ENCODE peak calls at places on chromosomes 2 and 18, in six cellular contexts. One of them, this sample, is unnamed. For H3K36me3, the result is how much of the 10 kb centered on the place peaks cover.

GRCh38 chr2:98771771-98772521 is 41.0 kb upstream of the MGAT4A start:
- DNase-seq in HCT116: no peak
- DNase-seq in gastrocnemius medialis: no peak
- DNase-seq in IMR-90: no peak
- DNase-seq in tibial nerve: no peak
- DNase-seq in uterus: no peak
- DNase-seq in this sample: no peak

GRCh38 chr2:129367118-129367517 is 612.3 kb upstream of the RAB6C start:
- DNase-seq in gastrocnemius medialis: no peak
- DNase-seq in tibial nerve: no peak
- DNase-seq in IMR-90: no peak
- DNase-seq in HCT116: no peak
- DNase-seq in uterus: no peak
- DNase-seq in this sample: no peak

GRCh38 chr2:27431395-27431794 is 3.0 kb downstream of the NRBP1 start:
- DNase-seq in tibial nerve: no peak
- DNase-seq in HCT116: no peak
- DNase-seq in IMR-90: peak
- DNase-seq in gastrocnemius medialis: no peak
- DNase-seq in uterus: no peak
- DNase-seq in this sample: no peak

GRCh38 chr2:236088368-236089057 is 79.7 kb downstream of the GBX2 start:
- DNase-seq in HCT116: no peak
- DNase-seq in tibial nerve: no peak
- DNase-seq in uterus: no peak
- DNase-seq in gastrocnemius medialis: no peak
- DNase-seq in IMR-90: peak
- DNase-seq in this sample: no peak

GRCh38 chr2:148273158-148273691 is 252.3 kb downstream of the MBD5 start:
- DNase-seq in gastrocnemius medialis: no peak
- DNase-seq in tibial nerve: no peak
- DNase-seq in uterus: no peak
- DNase-seq in HCT116: no peak
- DNase-seq in IMR-90: peak
- DNase-seq in this sample: no peak

GRCh38 chr2:217261452-217261851 is 401.6 kb upstream of the TNP1 start:
- DNase-seq in IMR-90: peak
- DNase-seq in gastrocnemius medialis: no peak
- DNase-seq in HCT116: no peak
- DNase-seq in uterus: no peak
- DNase-seq in tibial nerve: no peak
- DNase-seq in this sample: no peak

GRCh38 chr2:38959938-38960608 is 70.4 kb downstream of the ARHGEF33 start:
- DNase-seq in HCT116: no peak
- DNase-seq in tibial nerve: peak
- DNase-seq in gastrocnemius medialis: peak
- DNase-seq in uterus: peak
- DNase-seq in IMR-90: peak
- DNase-seq in this sample: peak

GRCh38 chr18:59957957-59958356 is 58.2 kb downstream of the PMAIP1 start:
- DNase-seq in IMR-90: peak
- DNase-seq in HCT116: peak
- DNase-seq in tibial nerve: peak
- DNase-seq in uterus: no peak
- DNase-seq in gastrocnemius medialis: peak
- DNase-seq in this sample: peak

GRCh38 chr2:186256540-186256939 is 229.5 kb upstream of the ZC3H15 start:
- DNase-seq in gastrocnemius medialis: no peak
- DNase-seq in IMR-90: peak
- DNase-seq in tibial nerve: no peak
- DNase-seq in HCT116: peak
- DNase-seq in uterus: no peak
- DNase-seq in this sample: no peak

GRCh38 chr2:108243566-108243965 is 3.8 kb downstream of the SULT1C3 start:
- DNase-seq in IMR-90: no peak
- DNase-seq in gastrocnemius medialis: no peak
- DNase-seq in tibial nerve: no peak
- DNase-seq in uterus: no peak
- DNase-seq in HCT116: no peak
- DNase-seq in this sample: no peak

GRCh38 chr2:199490049-199490448 is 32.3 kb upstream of the SATB2 start:
- DNase-seq in IMR-90: no peak
- DNase-seq in uterus: no peak
- DNase-seq in HCT116: no peak
- DNase-seq in tibial nerve: no peak
- DNase-seq in gastrocnemius medialis: no peak
- DNase-seq in this sample: no peak

GRCh38 chr2:223501604-223502003 is 100.6 kb downstream of the SCG2 start:
- DNase-seq in uterus: no peak
- DNase-seq in IMR-90: no peak
- DNase-seq in HCT116: no peak
- DNase-seq in gastrocnemius medialis: no peak
- DNase-seq in tibial nerve: no peak
- DNase-seq in this sample: no peak

GRCh38 chr2:74583504-74583903 is 29.0 kb downstream of the DOK1 start:
- DNase-seq in tibial nerve: no peak
- DNase-seq in IMR-90: peak
- DNase-seq in uterus: no peak
- DNase-seq in gastrocnemius medialis: no peak
- DNase-seq in HCT116: peak
- DNase-seq in this sample: no peak

GRCh38 chr2:20648831-20649230 is 2.1 kb downstream of the HS1BP3 start:
- DNase-seq in IMR-90: no peak
- DNase-seq in HCT116: no peak
- DNase-seq in tibial nerve: no peak
- DNase-seq in gastrocnemius medialis: no peak
- DNase-seq in uterus: no peak
- DNase-seq in this sample: no peak

GRCh38 chr2:20650880-20651730 is at the start of gene HS1BP3:
- DNase-seq in IMR-90: peak
- DNase-seq in gastrocnemius medialis: peak
- DNase-seq in HCT116: peak
- DNase-seq in tibial nerve: peak
- DNase-seq in uterus: peak
- DNase-seq in this sample: peak

GRCh38 chr2:20649586-20650375 is 1.1 kb downstream of the HS1BP3 start:
- DNase-seq in IMR-90: no peak
- DNase-seq in gastrocnemius medialis: no peak
- DNase-seq in tibial nerve: no peak
- DNase-seq in uterus: no peak
- DNase-seq in HCT116: no peak
- DNase-seq in this sample: peak

GRCh38 chr2:20651731-20652099 is 817 bp upstream of the HS1BP3 start:
- DNase-seq in gastrocnemius medialis: no peak
- DNase-seq in tibial nerve: no peak
- DNase-seq in IMR-90: no peak
- DNase-seq in uterus: no peak
- DNase-seq in HCT116: no peak
- DNase-seq in this sample: no peak

DNA sequence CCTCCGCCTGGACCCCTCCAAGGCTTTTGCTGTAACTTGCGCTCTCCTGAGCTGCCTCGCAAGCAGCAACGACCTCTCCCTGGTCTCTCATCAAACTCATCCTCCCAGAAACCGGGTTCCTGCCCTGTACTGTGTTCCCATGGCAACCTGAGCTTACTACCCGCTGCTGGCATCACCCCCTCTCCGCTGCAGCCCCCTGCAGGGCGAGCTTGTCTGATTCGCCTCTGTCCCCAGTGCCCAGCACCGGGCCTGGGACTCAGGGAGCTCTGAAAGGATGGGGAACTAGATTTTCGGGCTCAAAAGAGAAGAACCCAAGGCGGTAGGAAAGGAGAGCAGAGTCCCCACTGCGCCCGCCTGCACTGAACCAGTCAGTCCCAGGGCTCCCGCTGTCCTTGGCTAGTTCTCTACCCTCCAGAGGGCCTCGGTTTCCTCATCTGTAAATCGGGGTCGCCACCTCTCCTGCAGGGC is 452 bp downstream of the HS1BP3 start:
- DNase-seq in tibial nerve: no peak
- DNase-seq in IMR-90: peak
- DNase-seq in uterus: peak
- DNase-seq in HCT116: no peak
- DNase-seq in gastrocnemius medialis: no peak
- DNase-seq in this sample: peak
- TF ChIP-seq CTCF in tibial nerve: no peak
- TF ChIP-seq CTCF in IMR-90: no peak
- TF ChIP-seq CTCF in uterus: no peak
- TF ChIP-seq CTCF in HCT116: no peak
- TF ChIP-seq CTCF in gastrocnemius medialis: no peak
- TF ChIP-seq CTCF in this sample: no peak

GRCh38 chr18:77081387-77081773 is 51.2 kb downstream of the MBP start:
- DNase-seq in gastrocnemius medialis: no peak
- DNase-seq in HCT116: no peak
- DNase-seq in uterus: no peak
- DNase-seq in IMR-90: peak
- DNase-seq in tibial nerve: no peak
- DNase-seq in this sample: no peak

GRCh38 chr18:77079088-77079487 is 53.5 kb downstream of the MBP start:
- DNase-seq in HCT116: no peak
- DNase-seq in tibial nerve: no peak
- DNase-seq in gastrocnemius medialis: no peak
- DNase-seq in uterus: no peak
- DNase-seq in IMR-90: no peak
- DNase-seq in this sample: no peak

GRCh38 chr18:77082316-77082715 is 50.3 kb downstream of the MBP start:
- DNase-seq in IMR-90: no peak
- DNase-seq in gastrocnemius medialis: no peak
- DNase-seq in uterus: no peak
- DNase-seq in tibial nerve: no peak
- DNase-seq in HCT116: no peak
- DNase-seq in this sample: no peak

GRCh38 chr18:77078671-77079070 is 53.9 kb downstream of the MBP start:
- DNase-seq in gastrocnemius medialis: no peak
- DNase-seq in HCT116: no peak
- DNase-seq in IMR-90: no peak
- DNase-seq in tibial nerve: no peak
- DNase-seq in uterus: no peak
- DNase-seq in this sample: no peak

DNA sequence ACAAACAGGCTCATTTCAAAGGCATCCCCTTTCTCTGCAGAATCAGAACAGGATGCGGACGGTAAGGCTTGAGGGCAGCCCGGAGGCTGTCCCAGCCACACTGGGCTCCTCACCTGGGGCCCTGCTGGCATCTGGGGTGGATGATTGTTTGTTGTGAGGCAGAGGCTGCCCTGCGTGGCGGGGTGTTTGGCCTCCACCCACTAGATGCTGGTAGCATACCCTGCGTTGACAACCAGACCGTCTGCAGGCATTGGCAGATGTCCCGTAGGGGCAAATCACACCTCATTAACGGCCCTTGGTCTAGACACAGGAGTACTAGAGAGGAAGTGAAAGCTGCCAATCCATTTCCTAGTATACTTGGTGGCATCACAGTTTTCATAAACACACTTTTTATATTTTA is 52.3 kb downstream of the MBP start:
- DNase-seq in tibial nerve: no peak
- DNase-seq in gastrocnemius medialis: no peak
- DNase-seq in HCT116: no peak
- DNase-seq in uterus: no peak
- DNase-seq in IMR-90: no peak
- DNase-seq in this sample: no peak
- H3K36me3 ChIP-seq in tibial nerve: under half
- H3K36me3 ChIP-seq in gastrocnemius medialis: under half
- H3K36me3 ChIP-seq in HCT116: under half
- H3K36me3 ChIP-seq in uterus: under half
- H3K36me3 ChIP-seq in IMR-90: under half
- H3K36me3 ChIP-seq in this sample: under half

DNA sequence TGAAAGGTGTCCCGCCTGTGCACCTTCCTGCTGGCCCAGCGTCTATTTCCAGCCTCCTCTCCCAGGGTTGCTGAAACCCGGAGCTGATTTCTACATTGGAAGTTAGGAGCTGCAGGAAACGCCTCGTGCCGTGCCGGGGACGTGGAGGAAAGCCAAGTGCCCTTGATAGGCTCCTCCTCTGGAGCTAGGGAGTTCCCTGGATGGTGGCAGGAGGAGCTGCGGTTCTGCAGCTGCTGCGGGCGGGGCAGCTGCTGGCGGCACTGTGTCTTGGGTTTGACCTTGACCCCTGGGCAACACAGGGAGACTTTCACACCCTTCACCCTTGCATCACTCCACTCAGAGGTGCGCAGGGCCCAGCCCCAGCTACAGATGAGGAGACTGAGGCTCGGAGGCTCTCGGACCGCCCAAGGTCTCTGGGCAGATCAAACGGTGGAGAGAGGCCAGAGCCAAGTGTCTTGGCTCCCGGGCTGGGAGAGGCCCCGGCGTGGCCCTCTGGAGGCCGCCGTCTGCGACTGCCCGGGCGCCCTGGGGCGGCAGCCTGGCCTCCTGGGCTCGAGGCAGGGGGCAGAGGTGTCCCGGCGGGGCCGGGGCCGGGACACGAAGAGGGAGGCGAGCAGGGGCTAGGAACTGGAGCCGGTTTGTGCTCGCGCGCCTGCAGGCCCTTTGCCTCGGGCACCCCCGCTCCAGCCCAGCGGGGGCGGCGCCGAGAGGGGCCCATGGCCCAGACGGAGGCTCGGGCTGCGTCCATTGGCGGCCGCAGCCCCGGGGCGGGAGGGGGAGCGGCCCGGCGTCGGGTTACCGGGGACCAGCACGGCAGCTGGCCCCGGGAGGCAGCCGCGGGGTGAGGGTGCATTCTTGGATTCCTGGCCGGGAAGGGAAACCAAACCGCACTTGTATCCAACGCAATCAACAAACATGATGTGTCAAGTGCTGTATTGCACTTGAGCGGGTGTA is 129.7 kb upstream of the SLC1A4 start:
- DNase-seq in uterus: peak
- DNase-seq in tibial nerve: peak
- DNase-seq in HCT116: peak
- DNase-seq in gastrocnemius medialis: peak
- DNase-seq in IMR-90: peak
- DNase-seq in this sample: peak
- TF ChIP-seq POLR2A in uterus: peak
- TF ChIP-seq POLR2A in tibial nerve: peak
- TF ChIP-seq POLR2A in HCT116: peak
- TF ChIP-seq POLR2A in gastrocnemius medialis: peak
- TF ChIP-seq POLR2A in IMR-90: no peak
- TF ChIP-seq POLR2A in this sample: peak

GRCh38 chr2:206020151-206020550 is 65.8 kb downstream of the INO80D start:
- DNase-seq in tibial nerve: no peak
- DNase-seq in uterus: no peak
- DNase-seq in HCT116: no peak
- DNase-seq in gastrocnemius medialis: no peak
- DNase-seq in IMR-90: no peak
- DNase-seq in this sample: no peak

GRCh38 chr2:206028101-206028500 is 57.9 kb downstream of the INO80D start:
- DNase-seq in HCT116: no peak
- DNase-seq in gastrocnemius medialis: no peak
- DNase-seq in IMR-90: peak
- DNase-seq in uterus: no peak
- DNase-seq in tibial nerve: no peak
- DNase-seq in this sample: no peak

DNA sequence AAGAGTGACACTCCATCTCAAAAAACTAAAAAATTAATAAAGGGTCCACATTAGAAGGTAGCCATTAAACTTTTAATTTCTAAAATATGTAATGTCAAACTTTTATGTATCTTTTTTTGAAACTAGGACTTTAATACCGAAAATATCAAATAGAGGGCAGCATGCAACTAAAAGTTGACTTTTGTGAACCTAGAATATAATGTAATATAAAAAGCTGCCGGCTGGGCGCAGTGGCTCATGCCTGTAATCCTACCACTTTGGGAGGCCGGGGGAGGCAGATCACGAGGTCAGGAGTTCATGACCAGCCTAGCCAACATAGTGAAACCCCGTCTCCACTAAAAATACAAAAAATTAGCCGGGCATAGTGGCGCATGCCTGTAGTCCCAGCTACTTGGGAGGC is 62.8 kb downstream of the INO80D start:
- DNase-seq in HCT116: no peak
- DNase-seq in gastrocnemius medialis: no peak
- DNase-seq in tibial nerve: no peak
- DNase-seq in IMR-90: no peak
- DNase-seq in uterus: no peak
- DNase-seq in this sample: no peak
- TF ChIP-seq CTCF in HCT116: no peak
- TF ChIP-seq CTCF in gastrocnemius medialis: no peak
- TF ChIP-seq CTCF in tibial nerve: no peak
- TF ChIP-seq CTCF in IMR-90: peak
- TF ChIP-seq CTCF in uterus: no peak
- TF ChIP-seq CTCF in this sample: peak

This sample was measured in adrenal gland.